ENCODE peak calls at places on chromosome 2, in four cellular contexts. One of them, this sample, is unnamed.

GRCh38 chr2:210226186-210226585 is 939 bp upstream of the ACADL start:
- DNase-seq in HFF-Myc: no peak
- DNase-seq in cardiac muscle cell: no peak
- DNase-seq in GM20000: no peak
- DNase-seq in this sample: no peak

GRCh38 chr2:217054791-217055190 is 194.9 kb upstream of the TNP1 start:
- DNase-seq in cardiac muscle cell: peak
- DNase-seq in HFF-Myc: no peak
- DNase-seq in GM20000: no peak
- DNase-seq in this sample: no peak

GRCh38 chr2:229686122-229686919 is 28.0 kb downstream of the DNER start:
- DNase-seq in cardiac muscle cell: no peak
- DNase-seq in HFF-Myc: peak
- DNase-seq in GM20000: no peak
- DNase-seq in this sample: no peak

GRCh38 chr2:126975671-126976655 is 77.3 kb downstream of the TEX51 start:
- DNase-seq in HFF-Myc: no peak
- DNase-seq in cardiac muscle cell: peak
- DNase-seq in GM20000: no peak
- DNase-seq in this sample: no peak

GRCh38 chr2:42298132-42298531 is 62.9 kb downstream of the COX7A2L start:
- DNase-seq in HFF-Myc: no peak
- DNase-seq in cardiac muscle cell: no peak
- DNase-seq in GM20000: no peak
- DNase-seq in this sample: no peak

GRCh38 chr2:223060201-223060825 is 8.3 kb downstream of the KCNE4 start:
- DNase-seq in HFF-Myc: no peak
- DNase-seq in GM20000: no peak
- DNase-seq in cardiac muscle cell: no peak
- DNase-seq in this sample: no peak

GRCh38 chr2:197435598-197436435 is 989 bp upstream of the SF3B1 start:
- DNase-seq in HFF-Myc: no peak
- DNase-seq in cardiac muscle cell: no peak
- DNase-seq in GM20000: no peak
- DNase-seq in this sample: no peak

GRCh38 chr2:215811409-215812355 is 201.7 kb downstream of the MREG start:
- DNase-seq in cardiac muscle cell: peak
- DNase-seq in HFF-Myc: no peak
- DNase-seq in GM20000: peak
- DNase-seq in this sample: no peak

GRCh38 chr2:97869722-97870346 is 125.9 kb downstream of the TMEM131 start:
- DNase-seq in HFF-Myc: no peak
- DNase-seq in cardiac muscle cell: no peak
- DNase-seq in GM20000: no peak
- DNase-seq in this sample: no peak

GRCh38 chr2:134739879-134740301 is 21.1 kb upstream of the TMEM163 start:
- DNase-seq in HFF-Myc: no peak
- DNase-seq in GM20000: peak
- DNase-seq in cardiac muscle cell: no peak
- DNase-seq in this sample: no peak

GRCh38 chr2:188512456-188512855 is 220.8 kb downstream of the GULP1 start:
- DNase-seq in GM20000: peak
- DNase-seq in cardiac muscle cell: peak
- DNase-seq in HFF-Myc: peak
- DNase-seq in this sample: no peak

GRCh38 chr2:54898451-54899226 is 151.6 kb downstream of the RTN4 start:
- DNase-seq in HFF-Myc: no peak
- DNase-seq in cardiac muscle cell: no peak
- DNase-seq in GM20000: no peak
- DNase-seq in this sample: no peak

GRCh38 chr2:58984731-58985130 is 743.6 kb upstream of the FANCL start:
- DNase-seq in cardiac muscle cell: no peak
- DNase-seq in HFF-Myc: no peak
- DNase-seq in GM20000: no peak
- DNase-seq in this sample: no peak

GRCh38 chr2:7111626-7112025 is 194.4 kb downstream of the RNF144A start:
- DNase-seq in HFF-Myc: no peak
- DNase-seq in cardiac muscle cell: no peak
- DNase-seq in GM20000: no peak
- DNase-seq in this sample: no peak

GRCh38 chr2:132383956-132384355 is 32.6 kb upstream of the GPR39 start:
- DNase-seq in cardiac muscle cell: no peak
- DNase-seq in GM20000: no peak
- DNase-seq in HFF-Myc: no peak
- DNase-seq in this sample: no peak

GRCh38 chr2:224017976-224018375 is 21.1 kb downstream of the SERPINE2 start:
- DNase-seq in cardiac muscle cell: no peak
- DNase-seq in HFF-Myc: no peak
- DNase-seq in GM20000: no peak
- DNase-seq in this sample: peak

GRCh38 chr2:147355706-147356105 is 489.1 kb upstream of the ACVR2A start:
- DNase-seq in HFF-Myc: no peak
- DNase-seq in cardiac muscle cell: no peak
- DNase-seq in GM20000: no peak
- DNase-seq in this sample: no peak
- TF ChIP-seq CTCF in HFF-Myc: no peak
- TF ChIP-seq CTCF in cardiac muscle cell: no peak
- TF ChIP-seq CTCF in GM20000: no peak
- TF ChIP-seq CTCF in this sample: no peak

GRCh38 chr2:172484253-172484652 is 56.9 kb downstream of the ITGA6 start:
- DNase-seq in cardiac muscle cell: peak
- DNase-seq in HFF-Myc: no peak
- DNase-seq in GM20000: peak
- DNase-seq in this sample: no peak
- TF ChIP-seq CTCF in cardiac muscle cell: peak
- TF ChIP-seq CTCF in HFF-Myc: peak
- TF ChIP-seq CTCF in GM20000: no peak
- TF ChIP-seq CTCF in this sample: no peak

GRCh38 chr2:181104512-181105121 is 124.2 kb downstream of the UBE2E3 start:
- DNase-seq in cardiac muscle cell: peak
- DNase-seq in GM20000: peak
- DNase-seq in HFF-Myc: peak
- DNase-seq in this sample: no peak
- TF ChIP-seq CTCF in cardiac muscle cell: peak
- TF ChIP-seq CTCF in GM20000: peak
- TF ChIP-seq CTCF in HFF-Myc: peak
- TF ChIP-seq CTCF in this sample: peak

DNA sequence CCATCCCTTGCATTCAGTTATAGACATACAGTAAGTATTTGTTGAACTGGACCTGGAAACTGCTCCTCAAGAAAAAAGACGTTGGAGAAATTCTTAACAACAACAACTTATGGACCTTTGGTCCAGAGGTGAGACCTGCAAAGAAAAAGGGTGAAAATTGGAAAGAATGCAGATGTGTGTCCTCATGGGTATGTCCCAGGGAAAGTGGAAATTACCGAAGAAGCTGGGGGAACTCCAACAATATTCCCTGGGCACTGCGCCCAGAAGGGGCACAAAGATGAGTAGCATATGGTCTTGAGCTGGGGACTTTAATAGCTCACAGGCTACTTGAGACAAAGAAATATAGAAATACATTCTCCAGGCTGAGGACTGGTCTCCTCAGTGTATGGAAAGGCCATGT is 35.5 kb upstream of the YWHAQ start:
- DNase-seq in HFF-Myc: no peak
- DNase-seq in GM20000: no peak
- DNase-seq in cardiac muscle cell: peak
- DNase-seq in this sample: no peak
- TF ChIP-seq CTCF in HFF-Myc: no peak
- TF ChIP-seq CTCF in GM20000: no peak
- TF ChIP-seq CTCF in cardiac muscle cell: no peak
- TF ChIP-seq CTCF in this sample: no peak

DNA sequence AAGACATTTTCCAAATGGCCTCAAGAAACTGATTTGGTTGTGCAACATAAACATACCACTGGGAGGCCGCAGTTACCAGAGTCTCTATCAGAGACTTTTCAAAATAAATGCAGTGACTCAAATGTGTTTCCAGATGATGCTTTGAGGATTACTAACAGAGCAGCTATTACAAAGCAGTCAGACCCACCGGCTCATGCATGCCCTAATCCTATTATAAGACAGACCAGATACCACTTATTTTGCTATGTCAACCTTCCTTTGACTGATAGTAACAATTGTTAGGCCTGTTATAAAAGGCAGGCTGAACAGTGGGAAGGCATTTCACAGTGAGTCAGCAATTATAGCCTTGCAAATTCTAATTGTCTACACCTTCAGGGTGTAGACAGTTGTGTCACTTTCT is 217.7 kb downstream of the LRRTM1 start:
- DNase-seq in cardiac muscle cell: peak
- DNase-seq in HFF-Myc: no peak
- DNase-seq in GM20000: no peak
- DNase-seq in this sample: no peak
- TF ChIP-seq CTCF in cardiac muscle cell: no peak
- TF ChIP-seq CTCF in HFF-Myc: no peak
- TF ChIP-seq CTCF in GM20000: no peak
- TF ChIP-seq CTCF in this sample: no peak

GRCh38 chr2:208255557-208256106 is 761 bp upstream of the IDH1 start:
- DNase-seq in GM20000: no peak
- DNase-seq in cardiac muscle cell: no peak
- DNase-seq in HFF-Myc: no peak
- DNase-seq in this sample: no peak
- TF ChIP-seq CTCF in GM20000: no peak
- TF ChIP-seq CTCF in cardiac muscle cell: no peak
- TF ChIP-seq CTCF in HFF-Myc: no peak
- TF ChIP-seq CTCF in this sample: no peak

GRCh38 chr2:85536479-85536878 is 2.5 kb upstream of the MAT2A start:
- DNase-seq in HFF-Myc: peak
- DNase-seq in cardiac muscle cell: peak
- DNase-seq in GM20000: no peak
- DNase-seq in this sample: no peak

GRCh38 chr2:85538507-85539360 is at the start of gene MAT2A:
- DNase-seq in GM20000: peak
- DNase-seq in HFF-Myc: peak
- DNase-seq in cardiac muscle cell: peak
- DNase-seq in this sample: peak

GRCh38 chr2:85539361-85540130 is 578 bp downstream of the MAT2A start:
- DNase-seq in GM20000: peak
- DNase-seq in cardiac muscle cell: peak
- DNase-seq in HFF-Myc: no peak
- DNase-seq in this sample: no peak

GRCh38 chr2:85540131-85540587 is 1.2 kb downstream of the MAT2A start:
- DNase-seq in cardiac muscle cell: peak
- DNase-seq in HFF-Myc: no peak
- DNase-seq in GM20000: no peak
- DNase-seq in this sample: no peak

DNA sequence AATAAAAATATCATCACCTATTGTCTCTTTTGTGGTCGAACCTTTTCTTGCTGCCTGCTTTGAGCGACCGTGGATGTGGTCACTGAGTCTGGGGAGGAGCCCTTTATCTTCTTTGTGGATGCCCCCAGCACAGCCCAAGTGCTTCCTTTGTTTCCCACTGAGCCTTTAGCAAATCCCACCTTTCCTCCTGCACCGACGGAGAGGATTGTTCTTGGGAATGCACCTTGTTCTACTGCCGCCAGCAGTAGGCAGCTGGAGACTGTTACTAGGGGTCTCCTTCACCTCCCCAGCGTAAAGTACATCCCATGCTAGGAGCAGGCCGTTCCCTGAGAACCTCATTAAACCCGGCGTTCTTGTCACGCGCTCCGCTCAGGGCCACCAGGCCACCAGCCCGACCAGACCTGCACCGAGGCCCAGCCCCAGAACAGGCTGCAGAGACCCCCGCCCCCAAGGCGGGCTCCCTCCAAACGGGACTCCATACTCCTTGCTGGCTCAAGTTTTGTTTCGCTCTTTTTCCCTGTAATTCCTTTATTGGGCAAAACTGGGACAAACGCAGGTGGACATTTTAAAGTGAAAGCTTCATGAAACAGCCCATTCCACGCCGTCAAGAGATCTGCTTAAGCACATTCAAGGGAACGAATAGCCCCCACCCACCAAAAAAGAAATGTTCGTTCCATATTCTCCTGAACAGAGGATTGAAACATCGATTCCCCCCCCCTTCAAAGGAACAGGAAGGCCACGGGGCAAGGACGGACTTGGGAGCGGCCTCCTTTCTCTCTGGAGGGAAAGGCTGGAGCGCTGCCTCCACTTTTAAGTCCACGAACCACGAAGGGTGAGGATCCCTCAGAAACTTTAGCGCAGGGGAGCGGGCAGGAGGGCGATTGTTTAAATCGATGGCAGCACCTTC is 1.1 kb upstream of the MAT2A start:
- DNase-seq in HFF-Myc: no peak
- DNase-seq in GM20000: peak
- DNase-seq in cardiac muscle cell: peak
- DNase-seq in this sample: peak
- TF ChIP-seq CTCF in HFF-Myc: no peak
- TF ChIP-seq CTCF in GM20000: no peak
- TF ChIP-seq CTCF in cardiac muscle cell: no peak
- TF ChIP-seq CTCF in this sample: no peak

DNA sequence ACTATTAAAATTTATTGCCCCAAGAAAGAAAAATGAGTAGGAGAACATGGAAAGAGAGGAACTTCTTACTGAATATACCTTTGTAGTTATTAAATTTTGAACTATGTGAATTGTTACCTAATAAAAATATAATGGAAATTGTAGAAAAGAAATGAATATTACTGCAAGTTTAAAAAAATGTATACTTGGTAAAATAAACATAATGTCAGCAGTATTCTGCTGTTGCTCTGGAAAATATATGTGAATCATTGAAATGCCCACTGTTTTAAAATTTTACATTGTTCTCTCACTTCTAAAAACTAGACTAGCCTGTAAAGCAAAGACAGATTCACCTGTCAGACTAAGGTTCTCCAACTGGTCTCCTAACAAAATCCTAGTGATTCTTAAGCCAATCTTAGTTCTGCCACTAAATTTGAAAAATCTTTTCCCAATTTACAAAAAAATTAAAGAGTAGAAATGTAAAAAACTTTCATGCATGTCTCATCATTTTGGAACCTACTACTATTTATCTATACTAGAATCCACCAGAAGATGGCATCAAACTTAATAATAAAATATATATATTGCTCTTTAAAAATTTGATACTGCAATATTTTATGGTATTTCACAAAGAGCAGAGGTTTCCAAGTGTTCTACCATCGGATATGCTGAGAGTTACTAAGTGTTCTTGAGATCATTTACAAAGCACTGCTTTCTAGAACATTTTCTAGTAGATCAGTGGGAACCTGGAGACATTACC is 22.3 kb upstream of the TMEM237 start:
- DNase-seq in cardiac muscle cell: no peak
- DNase-seq in HFF-Myc: no peak
- DNase-seq in GM20000: no peak
- DNase-seq in this sample: no peak
- TF ChIP-seq CTCF in cardiac muscle cell: peak
- TF ChIP-seq CTCF in HFF-Myc: no peak
- TF ChIP-seq CTCF in GM20000: no peak
- TF ChIP-seq CTCF in this sample: no peak